ENCODE peak calls at places on chromosomes 7 and 10, in four cellular contexts. P is activated CD8-positive, alpha-beta memory T cell treated with anti-CD3 and anti-CD28 coated beads, Interleukin-2, amount 50 U/mL, for 48 hours; T is bronchial epithelial cell; B is ELR. E is an unnamed sample.
A peak's percentile ranks its signal among the peaks of the same experiment; 100 is the strongest.

GRCh38 chr10:28120043-28120749 is 121.3 kb upstream of the ODAD2 start:
- DNase-seq in P (no peak), T (no peak), B (no peak), E (peak; percentile 23)

GRCh38 chr10:126734015-126734414 is 63.5 kb upstream of the C10orf90 start:
- DNase-seq in P (no peak), T (peak; percentile 92), B (no peak), E (no peak)

GRCh38 chr7:72435913-72436480 is 23.9 kb upstream of the CALN1 start:
- DNase-seq in P (no peak), T (no peak), B (no peak), E (no peak)

GRCh38 chr10:107653832-107654287 is 489.4 kb upstream of the SORCS1 start:
- DNase-seq in P (no peak), T (peak; percentile 45), B (peak; percentile 65), E (peak; percentile 71)

GRCh38 chr7:82945056-82945455 is 217.6 kb downstream of the PCLO start:
- DNase-seq in P (no peak), T (no peak), B (no peak), E (no peak)

GRCh38 chr7:95169678-95170077 is 154.7 kb downstream of the PON1 start:
- DNase-seq in P (no peak), T (no peak), B (no peak), E (no peak)

GRCh38 chr7:107622429-107622828 is 38.2 kb upstream of the SLC26A4 start:
- DNase-seq in P (no peak), T (peak; percentile 81), B (peak; percentile 81), E (peak; percentile 93)

GRCh38 chr10:100006241-100006886 is 3.4 kb downstream of the DNMBP start:
- DNase-seq in P (no peak), T (peak; percentile 98), B (peak; percentile 99), E (peak; percentile 94)

GRCh38 chr7:132709971-132710567 is 133.8 kb upstream of the PLXNA4 start:
- DNase-seq in P (no peak), T (peak; percentile 29), B (peak; percentile 66), E (peak; percentile 16)

E was measured in renal cortical epithelial cell.